ENCODE peak calls at places on chromosomes 1 and 21, in five cellular contexts. R is pancreas, E is aorta, N is keratinocyte, D is SJSA1. S is an unnamed sample.

GRCh38 chr1:44587796-44588460 is 86.4 kb downstream of the TMEM53 start:
- DNase-seq in R (no peak), E (no peak), N (no peak), D (no peak), S (no peak)

GRCh38 chr1:5109652-5110051 is 455.2 kb downstream of the AJAP1 start:
- DNase-seq in R (no peak), E (no peak), N (no peak), D (no peak), S (no peak)

GRCh38 chr1:2255420-2256369 is 27.6 kb downstream of the SKI start:
- DNase-seq in R (no peak), E (no peak), N (peak; percentile 44), D (peak; percentile 69), S (peak; percentile 99)

GRCh38 chr1:37515185-37516034 is 844 bp upstream of the MEAF6 start:
- DNase-seq in R (no peak), E (no peak), N (no peak), D (no peak), S (no peak)

GRCh38 chr21:25870084-25870483 is 135.3 kb downstream of the GABPA start:
- DNase-seq in R (no peak), E (no peak), N (no peak), D (no peak), S (no peak)

GRCh38 chr21:29423051-29423450 is 124.3 kb downstream of the BACH1 start:
- DNase-seq in R (no peak), E (no peak), N (no peak), D (no peak), S (no peak)

GRCh38 chr1:184101116-184101515 is 49.6 kb downstream of the TSEN15 start:
- DNase-seq in R (no peak), E (no peak), N (no peak), D (no peak), S (no peak)

GRCh38 chr1:154975409-154976205 is 1.1 kb downstream of the CKS1B start:
- DNase-seq in R (peak; percentile 76), E (peak; percentile 77), N (no peak), D (peak; percentile 70), S (peak; percentile 34)

GRCh38 chr1:31665264-31665878 is 20.7 kb upstream of the PEF1 start:
- DNase-seq in R (no peak), E (no peak), N (no peak), D (peak; percentile 89), S (no peak)

GRCh38 chr1:187928288-187928687 is 1099.5 kb downstream of the PLA2G4A start:
- DNase-seq in R (no peak), E (no peak), N (no peak), D (no peak), S (no peak)

GRCh38 chr1:235612761-235613160 is 36.8 kb downstream of the GNG4 start:
- DNase-seq in R (no peak), E (no peak), N (no peak), D (no peak), S (no peak)

GRCh38 chr1:228697209-228698016 is 37.9 kb upstream of the RHOU start:
- DNase-seq in R (no peak), E (peak; percentile 80), N (no peak), D (no peak), S (no peak)

GRCh38 chr1:61310538-61310937 is 228.2 kb downstream of the NFIA start:
- DNase-seq in R (no peak), E (no peak), N (no peak), D (no peak), S (no peak)

GRCh38 chr1:52668711-52669110 is 29.4 kb downstream of the COA7 start:
- DNase-seq in R (no peak), E (no peak), N (no peak), D (no peak), S (no peak)

DNA sequence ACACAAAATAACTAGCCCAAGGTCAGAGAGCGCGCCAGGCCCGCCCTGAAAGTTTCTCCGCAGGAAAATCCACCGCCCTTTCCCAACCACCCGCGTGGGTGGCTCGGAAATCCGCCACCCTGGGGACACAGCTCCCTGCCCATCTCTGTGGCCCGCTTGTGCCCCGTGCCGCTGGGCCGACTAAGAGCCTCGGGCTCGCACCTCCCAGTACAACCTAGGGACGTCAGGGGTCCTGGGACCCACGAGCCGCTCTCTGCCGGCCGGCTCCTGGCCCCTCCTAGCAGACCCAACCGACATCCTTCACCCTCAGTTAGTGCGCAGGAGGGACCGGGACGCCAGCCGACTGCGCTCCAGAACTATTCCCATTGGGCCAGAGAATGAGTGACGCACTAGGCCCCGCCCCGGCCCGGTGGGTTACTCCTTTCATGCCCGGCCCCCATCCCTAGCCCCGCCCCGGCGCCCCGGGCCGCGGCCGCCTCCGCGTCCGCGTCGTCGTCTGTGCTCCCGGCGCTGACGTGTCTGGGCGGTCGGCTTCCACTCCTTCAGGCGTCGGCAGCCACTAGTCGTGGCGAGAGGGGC is 396 bp upstream of the UAP1 start:
- DNase-seq in R (peak; percentile 99), E (peak; percentile 99), N (peak; percentile 62), D (peak; percentile 99), S (peak; percentile 99)
- H3K27ac ChIP-seq in R (peak overlapping the region; percentile 97), E (peak overlapping the region; percentile 95), N (peak overlapping the region; percentile 89), D (peak overlapping the region; percentile 92), S (peak overlapping the region; percentile 91)

DNA sequence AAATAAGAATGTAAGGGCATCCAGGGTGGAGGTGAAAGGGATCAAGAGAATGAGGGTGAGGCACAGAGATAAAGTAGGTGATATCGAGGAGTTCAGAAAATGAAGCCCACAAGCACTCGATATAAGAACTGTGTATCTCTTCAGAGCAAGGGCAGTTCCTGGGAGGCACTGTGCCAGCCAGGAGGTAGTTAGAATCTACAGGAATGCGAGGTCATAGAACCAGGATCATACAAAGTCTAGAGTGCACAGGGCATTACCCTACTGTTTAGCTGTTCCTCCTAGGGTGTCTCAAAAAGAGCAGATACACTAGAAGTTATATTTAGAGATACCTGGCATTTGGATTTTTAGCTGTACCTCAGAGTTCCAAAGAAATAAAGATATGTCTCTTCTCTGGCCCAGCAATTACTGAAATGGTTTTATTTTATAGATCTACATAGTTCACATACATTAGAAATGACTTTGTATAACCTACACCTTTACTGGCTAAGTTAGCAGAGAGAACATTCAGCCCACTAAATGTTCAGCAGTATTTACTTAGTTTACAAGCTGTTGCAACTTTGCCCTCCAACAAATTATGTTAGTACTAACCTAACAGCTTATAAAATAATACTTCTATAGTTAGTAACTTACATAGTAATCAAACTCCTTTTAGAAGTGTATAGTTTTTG is 1.6 kb downstream of the OVAAL start:
- DNase-seq in R (peak; percentile 32), E (no peak), N (no peak), D (no peak), S (no peak)
- H3K27ac ChIP-seq in R (no peak overlapping the region), E (peak overlapping the region; percentile 71), N (no peak overlapping the region), D (peak overlapping the region; percentile 3), S (no peak overlapping the region)

DNA sequence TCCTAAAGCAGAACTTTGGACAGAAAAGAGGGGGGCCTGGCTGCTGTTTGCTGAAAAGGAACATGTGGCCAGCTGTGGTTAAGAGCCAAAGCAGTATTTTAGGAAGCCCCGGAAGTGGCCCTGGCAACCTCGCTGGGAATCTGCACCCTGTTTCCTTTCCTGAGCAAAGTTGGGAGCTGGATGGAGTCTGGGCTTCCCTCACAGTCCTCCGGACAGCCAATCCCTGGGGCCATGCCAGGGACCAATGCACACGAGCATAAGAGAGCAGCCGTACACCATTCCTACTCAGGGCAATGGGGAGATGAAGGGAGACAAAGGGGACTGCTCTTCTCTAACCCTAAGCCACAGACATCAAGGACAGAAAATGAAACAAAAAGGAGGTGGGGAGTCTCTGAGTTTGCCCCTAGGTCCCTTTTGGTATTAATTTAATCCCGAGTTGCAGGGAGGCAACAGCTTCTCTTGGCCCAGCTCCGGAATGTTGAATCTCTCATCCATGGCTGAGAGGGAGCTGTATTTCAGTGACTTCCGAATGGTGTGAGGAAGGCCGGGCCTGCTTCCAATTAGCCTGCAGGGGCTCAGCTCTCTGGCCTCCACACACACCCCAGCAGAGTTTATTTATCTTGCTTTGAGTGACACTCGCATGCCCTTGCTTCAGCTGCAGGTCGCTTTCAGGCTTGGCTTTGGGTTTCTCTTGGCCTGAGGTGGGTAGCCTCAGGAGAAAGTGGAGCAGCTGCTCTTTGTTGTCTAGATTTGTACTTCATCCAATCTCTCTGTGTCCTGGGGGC is 154.0 kb downstream of the PLXNA2 start:
- DNase-seq in R (no peak), E (peak; percentile 53), N (no peak), D (peak; percentile 66), S (no peak)
- H3K27ac ChIP-seq in R (no peak overlapping the region), E (no peak overlapping the region), N (no peak overlapping the region), D (no peak overlapping the region), S (no peak overlapping the region)

GRCh38 chr21:44549525-44550211 is 1.6 kb downstream of the KRTAP10-2 start:
- DNase-seq in R (no peak), E (no peak), N (no peak), D (no peak), S (no peak)

GRCh38 chr21:44552681-44553080 is 1.4 kb upstream of the KRTAP10-2 start:
- DNase-seq in R (no peak), E (no peak), N (no peak), D (no peak), S (no peak)

GRCh38 chr21:44550807-44551206 is 498 bp downstream of the KRTAP10-2 start:
- DNase-seq in R (no peak), E (no peak), N (peak; percentile 1), D (no peak), S (no peak)

GRCh38 chr21:44551290-44552015 is at the start of gene KRTAP10-2:
- DNase-seq in R (no peak), E (no peak), N (no peak), D (no peak), S (no peak)

GRCh38 chr21:44552136-44552535 is 831 bp upstream of the KRTAP10-2 start:
- DNase-seq in R (no peak), E (no peak), N (no peak), D (no peak), S (no peak)
- H3K27ac ChIP-seq in R (no peak overlapping the region), E (no peak overlapping the region), N (no peak overlapping the region), D (no peak overlapping the region), S (no peak overlapping the region)

GRCh38 chr1:27659497-27660299 is 12.3 kb downstream of the IFI6 start:
- DNase-seq in R (peak; percentile 87), E (peak; percentile 95), N (no peak), D (peak; percentile 91), S (peak; percentile 84)

GRCh38 chr1:27652505-27652904 is 17.5 kb upstream of the FGR start:
- DNase-seq in R (no peak), E (no peak), N (no peak), D (no peak), S (no peak)

GRCh38 chr1:27655151-27655929 is 16.7 kb downstream of the IFI6 start:
- DNase-seq in R (no peak), E (peak; percentile 41), N (no peak), D (no peak), S (no peak)

GRCh38 chr1:27658951-27659496 is 13.0 kb downstream of the IFI6 start:
- DNase-seq in R (no peak), E (no peak), N (peak; percentile 84), D (no peak), S (no peak)

DNA sequence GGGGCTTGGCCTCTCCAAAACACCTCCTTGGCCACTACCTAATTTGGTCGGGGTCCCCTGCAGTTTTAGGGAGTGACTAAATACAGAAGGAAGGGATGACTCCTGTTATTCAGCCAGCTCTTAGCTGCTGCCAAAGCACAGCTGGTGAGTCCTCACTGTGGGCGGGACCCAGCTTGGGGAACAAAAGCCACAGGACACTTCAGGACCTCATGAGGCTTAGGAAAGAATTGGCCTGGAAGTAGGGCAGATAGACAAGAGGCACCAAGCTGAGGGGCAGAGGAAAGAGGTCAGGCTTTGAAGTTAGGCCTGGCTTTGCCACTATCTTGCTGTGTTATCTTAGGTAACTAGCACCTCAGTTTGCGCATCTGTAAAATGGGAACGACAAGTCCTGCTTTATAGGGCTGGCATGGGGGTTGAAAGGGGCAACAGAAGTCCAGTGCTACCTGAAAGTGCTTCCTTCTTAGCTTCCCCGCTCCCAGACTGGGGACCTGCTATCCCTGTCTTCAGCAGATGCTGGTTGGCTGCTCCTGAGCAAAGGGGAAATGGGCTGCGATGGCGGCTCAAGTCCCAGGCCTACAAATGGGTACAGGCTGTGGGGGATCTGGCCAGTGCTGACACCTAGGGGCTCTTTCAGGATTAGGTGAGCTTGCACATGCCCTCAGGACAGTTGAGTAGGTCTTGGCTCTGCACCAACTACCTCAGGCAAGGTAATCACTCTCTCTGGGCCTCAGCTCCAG is 15.7 kb downstream of the IFI6 start:
- DNase-seq in R (no peak), E (peak; percentile 87), N (no peak), D (no peak), S (no peak)
- H3K27ac ChIP-seq in R (peak overlapping the region; percentile 48), E (no peak overlapping the region), N (no peak overlapping the region), D (no peak overlapping the region), S (no peak overlapping the region)